ENCODE peak calls at places on chromosomes 6 and 20, in five cellular contexts. S is adrenal gland, N is pancreas, F is HFF-Myc, R is fibroblast of lung. B is an unnamed sample.

GRCh38 chr20:49786671-49787370 is 25.8 kb upstream of the SLC9A8 start:
- DNase-seq in S (no peak), N (no peak), F (no peak), R (no peak), B (no peak)

GRCh38 chr6:118146584-118146983 is 239.5 kb downstream of the SLC35F1 start:
- DNase-seq in S (no peak), N (no peak), F (no peak), R (peak; percentile 52), B (peak; percentile 72)

GRCh38 chr6:137498488-137499219 is 4.5 kb upstream of the OLIG3 start:
- DNase-seq in S (no peak), N (no peak), F (no peak), R (no peak), B (no peak)

GRCh38 chr6:91879346-91879995 is 1292.6 kb upstream of the MAP3K7 start:
- DNase-seq in S (no peak), N (no peak), F (no peak), R (no peak), B (no peak)

GRCh38 chr6:148379481-148379880 is 36.8 kb downstream of the SASH1 start:
- DNase-seq in S (no peak), N (no peak), F (no peak), R (no peak), B (no peak)

GRCh38 chr6:13328875-13329183 is 492 bp upstream of the TBC1D7 start:
- DNase-seq in S (no peak), N (no peak), F (no peak), R (no peak), B (no peak)

GRCh38 chr6:158142789-158143188 is 25.3 kb downstream of the SERAC1 start:
- DNase-seq in S (no peak), N (peak; percentile 38), F (no peak), R (peak; percentile 79), B (peak; percentile 77)

GRCh38 chr6:156087487-156087886 is 631.8 kb upstream of the NOX3 start:
- DNase-seq in S (no peak), N (no peak), F (no peak), R (no peak), B (no peak)

GRCh38 chr6:49787176-49787575 is at the start of gene PGK2:
- DNase-seq in S (no peak), N (no peak), F (no peak), R (no peak), B (peak; percentile 19)

GRCh38 chr6:37102299-37103168 is 67.4 kb upstream of the PIM1 start:
- DNase-seq in S (peak; percentile 97), N (peak; percentile 82), F (peak; percentile 62), R (peak; percentile 85), B (peak; percentile 87)

GRCh38 chr6:35415065-35415880 is 36.9 kb upstream of the FANCE start:
- DNase-seq in S (peak; percentile 91), N (peak; percentile 87), F (no peak), R (peak; percentile 86), B (peak; percentile 84)

GRCh38 chr6:118881440-118882313 is 12.3 kb upstream of the ASF1A start:
- DNase-seq in S (no peak), N (no peak), F (no peak), R (no peak), B (no peak)

GRCh38 chr6:144036064-144036873 is 28.2 kb upstream of the PLAGL1 start:
- DNase-seq in S (peak; percentile 32), N (no peak), F (peak; percentile 35), R (peak; percentile 9), B (peak; percentile 6)

GRCh38 chr20:34773726-34774125 is 51.7 kb downstream of the NCOA6 start:
- DNase-seq in S (no peak), N (no peak), F (peak; percentile 46), R (no peak), B (no peak)

GRCh38 chr6:21587182-21587924 is 6.2 kb upstream of the SOX4 start:
- DNase-seq in S (peak; percentile 46), N (peak; percentile 74), F (no peak), R (peak; percentile 71), B (peak; percentile 60)

GRCh38 chr20:2762578-2763131 is 37.8 kb downstream of the CPXM1 start:
- DNase-seq in S (no peak), N (no peak), F (no peak), R (no peak), B (no peak)

GRCh38 chr6:41625442-41625841 is 12.8 kb upstream of the MDFI start:
- DNase-seq in S (no peak), N (no peak), F (no peak), R (no peak), B (peak; percentile 79)

GRCh38 chr6:111417181-111417585 is 65.8 kb downstream of the REV3L start:
- DNase-seq in S (peak; percentile 54), N (no peak), F (no peak), R (peak; percentile 54), B (peak; percentile 2)

GRCh38 chr20:33770005-33770404 is 38.2 kb downstream of the ZNF341 start:
- DNase-seq in S (no peak), N (no peak), F (no peak), R (no peak), B (no peak)

GRCh38 chr6:35474129-35474977 is 6.2 kb downstream of the RPL10A start:
- DNase-seq in S (no peak), N (no peak), F (no peak), R (no peak), B (no peak)

GRCh38 chr6:112416885-112417284 is 69.8 kb downstream of the RFPL4B start:
- DNase-seq in S (no peak), N (no peak), F (peak; percentile 38), R (peak; percentile 23), B (no peak)

GRCh38 chr6:162974685-162975084 is 246.9 kb downstream of the PACRG start:
- DNase-seq in S (no peak), N (no peak), F (no peak), R (no peak), B (no peak)

GRCh38 chr6:112576421-112576820 is 229.3 kb downstream of the RFPL4B start:
- DNase-seq in S (no peak), N (no peak), F (no peak), R (peak; percentile 68), B (no peak)

GRCh38 chr6:82570083-82570482 is 206.5 kb downstream of the TPBG start:
- DNase-seq in S (no peak), N (no peak), F (no peak), R (no peak), B (no peak)

GRCh38 chr6:12911387-12911960 is 194.9 kb downstream of the PHACTR1 start:
- DNase-seq in S (no peak), N (no peak), F (no peak), R (peak; percentile 29), B (no peak)

GRCh38 chr6:79808846-79809245 is 138.5 kb downstream of the ELOVL4 start:
- DNase-seq in S (no peak), N (no peak), F (no peak), R (no peak), B (no peak)

GRCh38 chr6:106974999-106975698 is 620 bp upstream of the CD24 start:
- DNase-seq in S (peak; percentile 18), N (peak; percentile 76), F (no peak), R (peak; percentile 47), B (peak; percentile 57)

GRCh38 chr6:137415127-137415833 is 78.9 kb downstream of the OLIG3 start:
- DNase-seq in S (peak; percentile 59), N (peak; percentile 54), F (peak; percentile 27), R (peak; percentile 58), B (peak; percentile 65)

GRCh38 chr6:166942393-166943168 is 13.8 kb downstream of the RNASET2 start:
- DNase-seq in S (no peak), N (no peak), F (no peak), R (peak; percentile 72), B (no peak)

GRCh38 chr6:26268659-26269402 is 96.2 kb upstream of the BTN3A2 start:
- DNase-seq in S (no peak), N (no peak), F (no peak), R (peak; percentile 81), B (peak; percentile 67)
- H3K4me3 ChIP-seq in S (no peak overlapping the region), N (no peak overlapping the region), F (peak overlapping the region; percentile 66), R (peak overlapping the region; percentile 85), B (peak overlapping the region; percentile 67)

GRCh38 chr6:152680151-152680550 is 17.5 kb upstream of the MYCT1 start:
- DNase-seq in S (no peak), N (no peak), F (no peak), R (no peak), B (no peak)
- H3K4me3 ChIP-seq in S (no peak overlapping the region), N (no peak overlapping the region), F (no peak overlapping the region), R (no peak overlapping the region), B (no peak overlapping the region)

GRCh38 chr6:28258877-28259777 is at the start of gene NKAPL:
- DNase-seq in S (peak; percentile 75), N (peak; percentile 65), F (no peak), R (peak; percentile 67), B (no peak)
- H3K4me3 ChIP-seq in S (no peak within 1 kb of the TSS), N (peak within 1 kb of the TSS; percentile 37), F (no peak within 1 kb of the TSS), R (peak within 1 kb of the TSS; percentile 57), B (no peak within 1 kb of the TSS)

GRCh38 chr20:36066777-36067176 is 87.8 kb upstream of the EPB41L1 start:
- DNase-seq in S (no peak), N (peak; percentile 28), F (no peak), R (no peak), B (no peak)

GRCh38 chr20:36074983-36075382 is 79.6 kb upstream of the EPB41L1 start:
- DNase-seq in S (no peak), N (no peak), F (no peak), R (peak; percentile 30), B (no peak)

GRCh38 chr20:36070451-36070850 is 84.1 kb upstream of the EPB41L1 start:
- DNase-seq in S (no peak), N (no peak), F (no peak), R (no peak), B (no peak)

DNA sequence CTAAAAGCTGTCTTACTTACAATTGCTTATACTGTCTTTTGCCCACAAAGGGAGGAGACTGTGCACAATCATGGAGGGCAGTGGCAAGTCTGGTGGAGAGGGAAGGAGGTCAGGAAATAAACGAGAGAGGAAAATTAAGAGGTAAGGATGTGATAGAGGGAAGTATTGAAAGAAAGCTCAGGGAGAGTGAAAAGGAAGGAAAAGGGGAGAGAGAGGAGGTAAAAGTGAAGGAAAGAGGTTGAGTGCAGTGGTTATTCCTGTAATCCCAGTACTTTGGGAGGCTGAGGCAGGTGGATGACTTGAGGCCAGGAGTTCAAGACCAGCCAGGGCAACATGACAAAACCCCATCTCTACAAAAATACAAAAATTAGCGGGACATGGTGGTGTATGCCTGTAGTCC is 82.7 kb upstream of the EPB41L1 start:
- DNase-seq in S (no peak), N (no peak), F (no peak), R (no peak), B (no peak)
- H3K4me3 ChIP-seq in S (no peak overlapping the region), N (no peak overlapping the region), F (no peak overlapping the region), R (no peak overlapping the region), B (no peak overlapping the region)

GRCh38 chr6:68636710-68637470 is 1.8 kb downstream of the ADGRB3 start:
- DNase-seq in S (no peak), N (no peak), F (no peak), R (no peak), B (no peak)

GRCh38 chr6:68635706-68636513 is 828 bp downstream of the ADGRB3 start:
- DNase-seq in S (no peak), N (no peak), F (no peak), R (no peak), B (no peak)

GRCh38 chr6:68633654-68634502 is 1.2 kb upstream of the ADGRB3 start:
- DNase-seq in S (no peak), N (no peak), F (no peak), R (no peak), B (no peak)

GRCh38 chr6:68634503-68635411 is at the start of gene ADGRB3:
- DNase-seq in S (peak; percentile 58), N (peak; percentile 38), F (no peak), R (peak; percentile 68), B (peak; percentile 66)

GRCh38 chr6:68635412-68635705 is 277 bp downstream of the ADGRB3 start:
- DNase-seq in S (no peak), N (no peak), F (no peak), R (no peak), B (no peak)
- H3K4me3 ChIP-seq in S (no peak overlapping the region), N (peak overlapping the region; percentile 36), F (peak overlapping the region; percentile 39), R (peak overlapping the region; percentile 89), B (peak overlapping the region; percentile 49)

GRCh38 chr6:108581237-108581931 is 20.7 kb downstream of the FOXO3 start:
- DNase-seq in S (peak; percentile 68), N (no peak), F (no peak), R (peak; percentile 91), B (peak; percentile 73)
- H3K4me3 ChIP-seq in S (no peak overlapping the region), N (no peak overlapping the region), F (peak overlapping the region; percentile 15), R (peak overlapping the region; percentile 44), B (peak overlapping the region; percentile 7)

B was measured in MG63.